ENCODE peak calls at places on chromosome 1, in seven cellular contexts. P, Q, L, B, S, K and Y are unnamed samples.

GRCh38 chr1:21247892-21248715 is 42.2 kb downstream of the ECE1 start:
- DNase-seq in P (peak; percentile 73), Q (no peak), L (no peak), B (no peak), S (no peak), K (no peak), Y (no peak)

GRCh38 chr1:171852273-171852672 is 11.0 kb downstream of the DNM3 start:
- DNase-seq in P (no peak), Q (no peak), L (no peak), B (no peak), S (no peak), K (no peak), Y (no peak)

GRCh38 chr1:236039736-236040670 is 24.9 kb downstream of the NID1 start:
- DNase-seq in P (peak; percentile 93), Q (no peak), L (no peak), B (no peak), S (no peak), K (no peak), Y (no peak)

GRCh38 chr1:213541641-213542040 is 446.1 kb upstream of the PROX1 start:
- DNase-seq in P (no peak), Q (no peak), L (no peak), B (no peak), S (no peak), K (no peak), Y (no peak)

GRCh38 chr1:62900566-62900965 is 116.6 kb downstream of the ATG4C start:
- DNase-seq in P (no peak), Q (no peak), L (no peak), B (no peak), S (no peak), K (no peak), Y (no peak)

GRCh38 chr1:114009393-114009792 is 30.1 kb downstream of the OLFML3 start:
- DNase-seq in P (peak; percentile 34), Q (no peak), L (no peak), B (no peak), S (no peak), K (no peak), Y (no peak)

GRCh38 chr1:65630855-65631254 is 161.8 kb upstream of the PDE4B start:
- DNase-seq in P (no peak), Q (no peak), L (no peak), B (no peak), S (no peak), K (no peak), Y (no peak)

GRCh38 chr1:212557739-212558664 is 50.6 kb upstream of the ATF3 start:
- DNase-seq in P (no peak), Q (peak; percentile 73), L (no peak), B (peak; percentile 70), S (peak; percentile 82), K (no peak), Y (peak; percentile 39)

DNA sequence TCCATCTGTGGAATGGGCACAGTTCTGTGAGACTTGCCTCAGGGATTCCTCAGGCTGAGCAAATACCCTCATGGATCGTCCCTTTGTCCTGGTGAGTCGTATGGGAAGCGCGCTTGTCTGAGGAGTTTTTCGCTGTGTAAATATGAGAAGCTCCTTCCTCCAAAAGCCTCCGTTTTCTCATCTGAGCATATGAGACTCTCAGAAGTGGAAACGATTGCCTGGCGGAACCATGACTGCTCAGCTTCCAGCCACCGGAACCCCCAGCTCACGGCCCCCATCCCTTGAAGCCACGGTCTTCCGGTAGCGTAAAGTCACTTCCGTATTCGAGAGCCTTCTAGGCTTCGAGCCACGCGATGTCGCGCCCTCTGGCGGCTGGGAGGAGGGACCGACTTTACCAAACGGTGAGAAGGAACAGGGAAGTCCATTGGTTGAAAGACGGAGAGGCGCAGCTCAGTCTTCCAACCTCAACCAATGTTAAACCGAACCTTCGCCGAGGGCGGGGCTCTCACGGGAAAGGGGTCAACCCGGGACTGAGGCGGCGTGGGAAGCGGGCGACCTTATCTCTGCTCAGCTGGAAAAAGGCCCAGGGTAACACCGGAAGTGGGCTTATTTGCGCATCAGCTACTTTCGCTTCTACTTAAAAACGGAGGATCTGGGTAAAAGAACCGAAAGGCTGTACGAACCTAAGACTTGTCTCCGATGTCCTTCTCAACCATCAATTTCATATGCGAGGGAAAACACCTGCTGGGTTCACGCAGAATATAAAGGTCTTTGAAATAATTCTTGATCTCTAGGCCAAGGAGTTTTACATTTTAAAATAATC is 46.3 kb downstream of the AZIN2 start:
- DNase-seq in P (peak; percentile 99), Q (peak; percentile 98), L (peak; percentile 99), B (peak; percentile 96), S (peak; percentile 87), K (peak; percentile 97), Y (peak; percentile 78)
- TF ChIP-seq POLR2A in P (peak; percentile 88), Q (peak; percentile 74), L (peak; percentile 74), B (peak; percentile 44), S (peak; percentile 79), K (no peak), Y (peak; percentile 95)

GRCh38 chr1:95117207-95118018 is at the start of gene TLCD4:
- DNase-seq in P (peak; percentile 25), Q (peak; percentile 77), L (peak; percentile 35), B (peak; percentile 54), S (peak; percentile 82), K (peak; percentile 78), Y (peak; percentile 36)

GRCh38 chr1:95113684-95114083 is 3.5 kb upstream of the TLCD4 start:
- DNase-seq in P (no peak), Q (no peak), L (no peak), B (no peak), S (peak; percentile 41), K (no peak), Y (no peak)

GRCh38 chr1:95118019-95118499 is 904 bp downstream of the TLCD4 start:
- DNase-seq in P (no peak), Q (peak; percentile 48), L (no peak), B (no peak), S (no peak), K (no peak), Y (no peak)

GRCh38 chr1:95115708-95116137 is 1.4 kb upstream of the TLCD4 start:
- DNase-seq in P (peak; percentile 83), Q (no peak), L (no peak), B (no peak), S (peak; percentile 80), K (no peak), Y (no peak)

DNA sequence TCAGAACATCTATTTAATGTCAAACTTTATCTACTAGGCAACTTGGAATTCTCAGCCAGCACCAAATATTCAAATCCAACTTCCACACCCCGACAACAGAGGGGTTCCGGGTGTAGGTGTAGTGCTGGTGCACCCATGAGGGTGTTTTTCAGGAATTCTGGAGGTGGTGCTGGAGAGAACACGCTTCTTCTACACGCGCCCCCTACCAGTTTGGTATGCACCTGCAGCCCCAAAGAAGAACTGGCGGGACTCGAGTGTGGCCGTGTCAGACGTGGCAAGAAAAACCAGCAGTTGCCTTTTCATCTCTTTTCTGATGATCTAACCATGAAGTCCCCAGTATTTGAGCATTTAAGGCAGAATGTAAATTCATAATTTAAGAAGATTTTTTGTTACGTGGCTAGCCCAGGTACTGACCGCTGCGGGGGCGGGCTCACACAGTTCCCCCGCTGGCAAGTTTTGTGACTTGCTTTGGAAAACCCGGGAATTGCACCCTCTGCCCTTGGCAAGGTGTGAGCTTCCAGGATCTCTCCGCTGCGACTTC is 419 bp upstream of the TLCD4 start:
- DNase-seq in P (peak; percentile 77), Q (peak; percentile 79), L (peak; percentile 57), B (no peak), S (peak; percentile 75), K (peak; percentile 71), Y (peak; percentile 27)
- TF ChIP-seq POLR2AphosphoS5 in P (peak; percentile 2), Q (no peak), L (no peak), B (no peak), S (no peak), K (no peak), Y (no peak)

GRCh38 chr1:245156736-245157505 is 2.1 kb downstream of the KIF26B start:
- DNase-seq in P (peak; percentile 65), Q (no peak), L (no peak), B (no peak), S (no peak), K (peak; percentile 51), Y (no peak)

GRCh38 chr1:245154429-245155185 is at the start of gene KIF26B:
- DNase-seq in P (peak; percentile 47), Q (no peak), L (no peak), B (no peak), S (peak; percentile 53), K (no peak), Y (peak; percentile 37)

GRCh38 chr1:245155186-245156040 is 628 bp downstream of the KIF26B start:
- DNase-seq in P (no peak), Q (no peak), L (no peak), B (no peak), S (peak; percentile 31), K (no peak), Y (no peak)

GRCh38 chr1:245153645-245154428 is 948 bp upstream of the KIF26B start:
- DNase-seq in P (no peak), Q (no peak), L (no peak), B (no peak), S (peak; percentile 33), K (no peak), Y (peak; percentile 18)

DNA sequence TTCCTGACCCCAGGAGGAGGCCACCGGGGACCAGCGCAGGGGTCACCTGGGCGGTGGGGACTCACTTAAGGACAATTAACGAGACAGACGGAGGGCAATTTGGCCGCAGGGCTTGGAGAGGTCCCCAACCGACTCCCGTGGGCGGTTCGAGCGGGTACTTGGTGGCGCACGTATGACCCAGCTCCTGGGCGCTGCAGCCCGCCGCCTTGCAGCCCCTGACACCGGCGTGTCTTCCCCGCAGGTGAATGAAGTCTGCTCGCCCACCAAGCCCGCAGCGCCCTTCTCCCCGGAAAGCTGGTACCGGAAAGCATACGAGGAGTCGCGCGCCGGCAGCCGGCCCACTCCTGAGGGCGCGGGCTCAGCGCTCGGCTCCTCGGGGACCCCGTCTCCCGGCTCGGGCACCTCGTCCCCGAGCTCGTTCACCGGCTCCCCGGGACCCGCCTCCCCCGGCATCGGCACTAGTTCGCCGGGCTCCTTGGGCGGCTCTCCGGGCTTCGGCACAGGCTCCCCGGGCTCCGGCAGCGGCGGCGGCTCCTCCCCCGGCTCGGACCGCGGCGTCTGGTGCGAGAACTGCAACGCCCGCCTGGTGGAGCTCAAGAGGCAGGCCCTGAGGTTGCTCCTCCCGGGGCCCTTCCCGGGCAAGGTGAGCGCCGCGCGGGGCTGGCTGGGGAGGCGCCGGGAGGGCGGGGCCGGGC is 1.4 kb downstream of the KIF26B start:
- DNase-seq in P (peak; percentile 50), Q (peak; percentile 84), L (peak; percentile 52), B (peak; percentile 87), S (peak; percentile 95), K (peak; percentile 91), Y (peak; percentile 89)
- TF ChIP-seq POLR2A in P (no peak), Q (no peak), L (no peak), B (no peak), S (no peak), K (no peak), Y (no peak)

GRCh38 chr1:15344380-15344779 is 65.3 kb upstream of the EFHD2 start:
- DNase-seq in P (no peak), Q (no peak), L (no peak), B (no peak), S (no peak), K (no peak), Y (no peak)

GRCh38 chr1:15343099-15343498 is 66.6 kb upstream of the EFHD2 start:
- DNase-seq in P (no peak), Q (no peak), L (no peak), B (no peak), S (no peak), K (no peak), Y (no peak)

GRCh38 chr1:15344800-15345710 is 64.6 kb upstream of the EFHD2 start:
- DNase-seq in P (no peak), Q (no peak), L (no peak), B (no peak), S (no peak), K (no peak), Y (no peak)

GRCh38 chr1:15342568-15342967 is 67.1 kb upstream of the EFHD2 start:
- DNase-seq in P (no peak), Q (no peak), L (no peak), B (no peak), S (no peak), K (no peak), Y (no peak)

DNA sequence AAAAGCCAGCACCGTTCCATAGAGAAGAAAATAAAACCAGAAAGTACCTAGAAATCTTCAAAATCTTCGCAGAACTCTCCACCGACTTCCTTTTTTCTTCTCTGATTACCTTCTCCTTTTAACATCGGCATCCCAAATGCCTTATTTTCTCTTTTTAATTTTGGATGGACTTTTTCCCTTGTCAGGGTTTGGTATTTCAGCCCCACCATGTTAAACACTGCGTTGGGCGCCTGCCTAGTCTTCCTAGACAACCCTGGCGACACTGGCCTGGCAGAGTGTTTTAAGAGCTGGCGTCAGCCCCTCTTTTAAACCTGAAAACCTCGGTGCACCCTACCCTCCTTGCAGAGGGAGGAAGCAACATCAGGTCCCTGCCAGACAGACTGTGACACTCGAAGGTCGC is 66.0 kb upstream of the EFHD2 start:
- DNase-seq in P (no peak), Q (no peak), L (no peak), B (no peak), S (no peak), K (peak; percentile 44), Y (no peak)
- TF ChIP-seq POLR2AphosphoS5 in P (no peak), Q (no peak), L (no peak), B (no peak), S (no peak), K (no peak), Y (no peak)